ENCODE peak calls at places on chromosomes 7 and 10, in four cellular contexts. One of them, this sample, is unnamed.

GRCh38 chr7:34165927-34166550 is 260.7 kb downstream of the BMPER start:
- DNase-seq in WTC11: no peak
- DNase-seq in MM.1S: peak
- DNase-seq in epithelial cell of esophagus: peak
- DNase-seq in this sample: no peak

GRCh38 chr7:4706384-4707032 is 24.4 kb downstream of the FOXK1 start:
- DNase-seq in WTC11: no peak
- DNase-seq in epithelial cell of esophagus: no peak
- DNase-seq in MM.1S: no peak
- DNase-seq in this sample: no peak

GRCh38 chr10:120552262-120552661 is 95.2 kb downstream of the PLPP4 start:
- DNase-seq in MM.1S: no peak
- DNase-seq in epithelial cell of esophagus: no peak
- DNase-seq in WTC11: no peak
- DNase-seq in this sample: no peak

GRCh38 chr10:77680811-77681210 is 43.2 kb upstream of the KCNMA1 start:
- DNase-seq in epithelial cell of esophagus: no peak
- DNase-seq in MM.1S: no peak
- DNase-seq in WTC11: no peak
- DNase-seq in this sample: no peak

GRCh38 chr7:117012284-117013174 is 59.2 kb downstream of the ST7 start:
- DNase-seq in WTC11: no peak
- DNase-seq in MM.1S: peak
- DNase-seq in epithelial cell of esophagus: peak
- DNase-seq in this sample: no peak

GRCh38 chr10:119441151-119441821 is 101.2 kb downstream of the RGS10 start:
- DNase-seq in MM.1S: no peak
- DNase-seq in WTC11: no peak
- DNase-seq in epithelial cell of esophagus: peak
- DNase-seq in this sample: no peak

GRCh38 chr10:46545861-46546590 is 10.4 kb downstream of the GPRIN2 start:
- DNase-seq in epithelial cell of esophagus: no peak
- DNase-seq in WTC11: peak
- DNase-seq in MM.1S: no peak
- DNase-seq in this sample: peak

GRCh38 chr10:50861370-50861769 is 24.1 kb downstream of the A1CF start:
- DNase-seq in epithelial cell of esophagus: no peak
- DNase-seq in MM.1S: no peak
- DNase-seq in WTC11: no peak
- DNase-seq in this sample: no peak

GRCh38 chr10:123797813-123798212 is 93.8 kb downstream of the CPXM2 start:
- DNase-seq in epithelial cell of esophagus: no peak
- DNase-seq in MM.1S: no peak
- DNase-seq in WTC11: peak
- DNase-seq in this sample: peak

GRCh38 chr7:102284399-102284798 is 2.3 kb upstream of the SH2B2 start:
- DNase-seq in WTC11: no peak
- DNase-seq in epithelial cell of esophagus: no peak
- DNase-seq in MM.1S: no peak
- DNase-seq in this sample: no peak

GRCh38 chr10:31770307-31770902 is 158.2 kb downstream of the ARHGAP12 start:
- DNase-seq in MM.1S: peak
- DNase-seq in epithelial cell of esophagus: no peak
- DNase-seq in WTC11: peak
- DNase-seq in this sample: no peak

GRCh38 chr7:29955799-29956476 is 33.7 kb downstream of the SCRN1 start:
- DNase-seq in WTC11: no peak
- DNase-seq in epithelial cell of esophagus: no peak
- DNase-seq in MM.1S: no peak
- DNase-seq in this sample: no peak

GRCh38 chr10:118259288-118259906 is 82.7 kb downstream of the FAM204A start:
- DNase-seq in MM.1S: peak
- DNase-seq in WTC11: peak
- DNase-seq in epithelial cell of esophagus: peak
- DNase-seq in this sample: no peak

GRCh38 chr7:13198741-13199140 is 511.3 kb downstream of the ARL4A start:
- DNase-seq in epithelial cell of esophagus: peak
- DNase-seq in MM.1S: no peak
- DNase-seq in WTC11: no peak
- DNase-seq in this sample: no peak

GRCh38 chr7:117270371-117270770 is 52.5 kb downstream of the WNT2 start:
- DNase-seq in WTC11: no peak
- DNase-seq in MM.1S: no peak
- DNase-seq in epithelial cell of esophagus: no peak
- DNase-seq in this sample: no peak

GRCh38 chr10:27068217-27068891 is 31.9 kb downstream of the ANKRD26 start:
- DNase-seq in MM.1S: no peak
- DNase-seq in WTC11: no peak
- DNase-seq in epithelial cell of esophagus: no peak
- DNase-seq in this sample: no peak

GRCh38 chr10:51860257-51860656 is 160.9 kb upstream of the CSTF2T start:
- DNase-seq in MM.1S: peak
- DNase-seq in WTC11: no peak
- DNase-seq in epithelial cell of esophagus: peak
- DNase-seq in this sample: no peak

GRCh38 chr10:3512263-3512662 is 272.7 kb downstream of the KLF6 start:
- DNase-seq in WTC11: peak
- DNase-seq in epithelial cell of esophagus: no peak
- DNase-seq in MM.1S: no peak
- DNase-seq in this sample: no peak

GRCh38 chr10:109773818-109774440 is 149.4 kb downstream of the XPNPEP1 start:
- DNase-seq in epithelial cell of esophagus: peak
- DNase-seq in WTC11: no peak
- DNase-seq in MM.1S: peak
- DNase-seq in this sample: no peak

GRCh38 chr7:100472854-100473499 is 6.0 kb downstream of the TSC22D4 start:
- DNase-seq in MM.1S: no peak
- DNase-seq in WTC11: no peak
- DNase-seq in epithelial cell of esophagus: peak
- DNase-seq in this sample: no peak

GRCh38 chr10:14200645-14201534 is 129.8 kb downstream of the FRMD4A start:
- DNase-seq in epithelial cell of esophagus: no peak
- DNase-seq in MM.1S: no peak
- DNase-seq in WTC11: peak
- DNase-seq in this sample: no peak
- TF ChIP-seq CTCF in epithelial cell of esophagus: peak
- TF ChIP-seq CTCF in MM.1S: peak
- TF ChIP-seq CTCF in WTC11: peak
- TF ChIP-seq CTCF in this sample: peak

GRCh38 chr7:23275906-23276305 is 23.2 kb upstream of the MALSU1 start:
- DNase-seq in MM.1S: no peak
- DNase-seq in WTC11: no peak
- DNase-seq in epithelial cell of esophagus: no peak
- DNase-seq in this sample: no peak

GRCh38 chr7:23273141-23273599 is 26.0 kb upstream of the MALSU1 start:
- DNase-seq in WTC11: peak
- DNase-seq in MM.1S: peak
- DNase-seq in epithelial cell of esophagus: peak
- DNase-seq in this sample: peak

GRCh38 chr7:23277359-23277989 is 21.7 kb upstream of the MALSU1 start:
- DNase-seq in WTC11: no peak
- DNase-seq in MM.1S: peak
- DNase-seq in epithelial cell of esophagus: peak
- DNase-seq in this sample: no peak

GRCh38 chr7:23276947-23277346 is 22.2 kb upstream of the MALSU1 start:
- DNase-seq in MM.1S: no peak
- DNase-seq in WTC11: no peak
- DNase-seq in epithelial cell of esophagus: no peak
- DNase-seq in this sample: no peak

GRCh38 chr7:23276381-23276780 is 22.8 kb upstream of the MALSU1 start:
- DNase-seq in WTC11: peak
- DNase-seq in MM.1S: no peak
- DNase-seq in epithelial cell of esophagus: no peak
- DNase-seq in this sample: no peak
- TF ChIP-seq CTCF in WTC11: no peak
- TF ChIP-seq CTCF in MM.1S: peak
- TF ChIP-seq CTCF in epithelial cell of esophagus: no peak
- TF ChIP-seq CTCF in this sample: peak

DNA sequence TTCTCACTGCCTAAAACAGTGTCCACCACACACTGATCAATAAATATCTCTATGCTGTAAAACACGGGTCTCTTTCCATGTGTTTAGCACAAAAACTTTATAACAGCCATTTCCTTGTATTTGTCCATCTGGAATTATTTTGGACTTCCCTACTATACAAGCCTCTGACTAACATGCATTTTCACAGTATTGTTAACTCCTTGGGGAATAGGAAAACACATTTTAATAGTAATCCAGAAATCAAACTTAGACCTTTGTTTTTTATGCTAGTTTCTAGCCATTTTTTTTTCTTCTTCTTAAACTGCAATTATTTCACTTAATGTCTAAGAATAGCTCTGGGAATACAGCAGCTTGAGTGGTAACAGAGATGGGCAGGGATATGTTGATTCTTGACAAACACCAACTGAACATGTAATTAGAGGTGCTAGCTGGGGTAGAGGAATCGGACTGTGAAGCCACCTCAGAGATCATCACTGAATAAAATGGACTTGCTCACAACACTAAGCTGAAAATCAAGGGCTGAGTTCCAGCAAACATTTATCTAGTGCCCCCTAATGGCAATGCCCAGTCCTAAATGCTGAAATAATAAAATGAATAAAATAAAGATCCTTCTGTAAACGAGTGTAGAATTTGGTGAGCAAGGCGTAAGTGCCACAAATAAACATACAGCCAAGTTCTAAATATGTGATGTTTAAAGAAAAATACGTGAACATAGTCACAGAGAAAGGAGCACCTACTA is 593.1 kb downstream of the SORCS1 start:
- DNase-seq in MM.1S: no peak
- DNase-seq in WTC11: no peak
- DNase-seq in epithelial cell of esophagus: peak
- DNase-seq in this sample: no peak
- TF ChIP-seq CTCF in MM.1S: peak
- TF ChIP-seq CTCF in WTC11: no peak
- TF ChIP-seq CTCF in epithelial cell of esophagus: peak
- TF ChIP-seq CTCF in this sample: peak

DNA sequence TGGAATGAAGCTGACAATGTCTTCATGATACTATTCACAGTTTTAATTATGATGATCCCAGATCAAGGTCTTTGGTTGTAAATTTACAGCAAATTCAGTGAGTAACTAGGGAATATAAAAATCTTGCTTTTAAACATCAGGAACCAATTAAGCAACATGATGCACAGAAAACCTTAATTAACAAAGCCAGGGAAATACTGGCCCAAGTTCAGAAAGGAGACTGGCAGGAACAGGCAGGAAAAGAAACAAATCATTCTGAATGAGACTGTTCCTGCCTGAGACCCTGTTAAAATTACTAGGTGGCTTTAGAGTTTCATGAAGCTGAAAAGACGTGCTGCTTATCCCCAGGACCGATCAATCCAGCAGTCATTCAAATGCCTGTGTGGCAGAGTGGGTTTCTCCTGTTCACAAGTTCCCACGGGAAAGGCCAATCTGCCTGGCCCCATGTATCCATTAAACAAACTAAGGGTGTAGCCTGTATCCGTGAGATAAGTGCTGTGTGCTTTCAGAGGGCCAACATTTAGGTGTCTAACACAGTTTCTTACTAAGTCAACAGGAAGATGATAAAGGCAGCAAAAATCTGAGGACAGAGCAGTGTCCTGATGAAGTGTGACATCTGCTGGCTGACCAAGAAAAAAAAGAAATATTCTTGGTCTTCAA is 34.4 kb downstream of the PUS7 start:
- DNase-seq in epithelial cell of esophagus: peak
- DNase-seq in WTC11: no peak
- DNase-seq in MM.1S: peak
- DNase-seq in this sample: no peak
- TF ChIP-seq CTCF in epithelial cell of esophagus: peak
- TF ChIP-seq CTCF in WTC11: no peak
- TF ChIP-seq CTCF in MM.1S: peak
- TF ChIP-seq CTCF in this sample: peak

GRCh38 chr10:42830237-42830636 is 47.6 kb downstream of the BMS1 start:
- DNase-seq in epithelial cell of esophagus: no peak
- DNase-seq in MM.1S: no peak
- DNase-seq in WTC11: no peak
- DNase-seq in this sample: no peak

DNA sequence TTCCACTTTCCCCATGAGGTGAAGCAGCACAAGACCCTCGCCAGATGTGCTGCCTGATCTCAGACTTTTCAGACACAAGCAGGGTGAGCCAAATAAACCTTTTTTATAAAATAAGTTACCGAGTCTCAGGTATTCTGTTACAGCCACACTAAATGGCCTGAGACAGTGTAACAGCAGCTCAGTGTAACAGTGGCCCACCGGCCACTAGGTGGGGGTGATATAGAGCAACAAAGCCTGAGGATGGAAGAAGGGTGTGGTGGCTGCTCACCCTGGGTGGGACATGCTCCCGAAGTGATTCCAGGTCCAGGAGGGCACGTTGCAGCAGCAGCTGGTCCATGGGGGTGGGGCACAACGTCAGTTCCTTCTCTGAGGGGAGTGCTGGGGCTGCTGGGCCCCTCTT is 44.6 kb downstream of the BMS1 start:
- DNase-seq in WTC11: peak
- DNase-seq in epithelial cell of esophagus: no peak
- DNase-seq in MM.1S: no peak
- DNase-seq in this sample: no peak
- TF ChIP-seq CTCF in WTC11: no peak
- TF ChIP-seq CTCF in epithelial cell of esophagus: peak
- TF ChIP-seq CTCF in MM.1S: no peak
- TF ChIP-seq CTCF in this sample: peak

GRCh38 chr7:27933691-27934565 is 194.0 kb downstream of the TAX1BP1 start:
- DNase-seq in epithelial cell of esophagus: no peak
- DNase-seq in MM.1S: no peak
- DNase-seq in WTC11: peak
- DNase-seq in this sample: no peak
- TF ChIP-seq CTCF in epithelial cell of esophagus: no peak
- TF ChIP-seq CTCF in MM.1S: peak
- TF ChIP-seq CTCF in WTC11: no peak
- TF ChIP-seq CTCF in this sample: peak

This sample was measured in type B pancreatic cell.